ENCODE peak calls at places on chromosomes 4 and X, in four cellular contexts. One of them, this sample, is unnamed.

GRCh38 chr4:157204634-157205244 is 15.8 kb upstream of the GRIA2 start:
- DNase-seq in prostate gland: no peak
- DNase-seq in stomach: no peak
- DNase-seq in lower leg skin: peak; percentile 60
- DNase-seq in this sample: no peak

GRCh38 chr4:178781779-178782178 is 1339.5 kb upstream of the AGA start:
- DNase-seq in prostate gland: no peak
- DNase-seq in stomach: no peak
- DNase-seq in lower leg skin: no peak
- DNase-seq in this sample: no peak

GRCh38 chr4:113872426-113873260 is 106.8 kb downstream of the ARSJ start:
- DNase-seq in prostate gland: no peak
- DNase-seq in stomach: no peak
- DNase-seq in lower leg skin: no peak
- DNase-seq in this sample: no peak

GRCh38 chrX:8783100-8784098 is 17.8 kb downstream of the FAM9A start:
- DNase-seq in prostate gland: no peak
- DNase-seq in stomach: no peak
- DNase-seq in lower leg skin: no peak
- DNase-seq in this sample: no peak

GRCh38 chrX:150365051-150365952 is 2.2 kb downstream of the MAMLD1 start:
- DNase-seq in prostate gland: peak; percentile 28
- DNase-seq in stomach: peak; percentile 64
- DNase-seq in lower leg skin: peak; percentile 92
- DNase-seq in this sample: no peak

GRCh38 chr4:18930487-18930886 is 908.9 kb upstream of the LCORL start:
- DNase-seq in prostate gland: no peak
- DNase-seq in stomach: no peak
- DNase-seq in lower leg skin: no peak
- DNase-seq in this sample: no peak

GRCh38 chr4:138199568-138200235 is 42.4 kb downstream of the SLC7A11 start:
- DNase-seq in prostate gland: peak; percentile 7
- DNase-seq in stomach: peak; percentile 41
- DNase-seq in lower leg skin: no peak
- DNase-seq in this sample: peak; percentile 64

GRCh38 chr4:143585548-143585947 is 72.0 kb downstream of the SMARCA5 start:
- DNase-seq in prostate gland: no peak
- DNase-seq in stomach: no peak
- DNase-seq in lower leg skin: no peak
- DNase-seq in this sample: no peak

GRCh38 chr4:16505726-16506125 is 279.5 kb upstream of the TAPT1 start:
- DNase-seq in prostate gland: no peak
- DNase-seq in stomach: no peak
- DNase-seq in lower leg skin: no peak
- DNase-seq in this sample: no peak

GRCh38 chr4:38529189-38530115 is 134.5 kb upstream of the KLF3 start:
- DNase-seq in prostate gland: no peak
- DNase-seq in stomach: peak; percentile 81
- DNase-seq in lower leg skin: no peak
- DNase-seq in this sample: peak; percentile 63

GRCh38 chr4:101393256-101393655 is 45.9 kb upstream of the PPP3CA start:
- DNase-seq in prostate gland: no peak
- DNase-seq in stomach: no peak
- DNase-seq in lower leg skin: no peak
- DNase-seq in this sample: no peak

GRCh38 chrX:41516995-41517660 is 70.0 kb downstream of the NYX start:
- DNase-seq in prostate gland: no peak
- DNase-seq in stomach: no peak
- DNase-seq in lower leg skin: no peak
- DNase-seq in this sample: no peak

GRCh38 chr4:89995006-89995405 is 100.4 kb downstream of the MMRN1 start:
- DNase-seq in prostate gland: no peak
- DNase-seq in stomach: no peak
- DNase-seq in lower leg skin: no peak
- DNase-seq in this sample: no peak

GRCh38 chrX:63560601-63561218 is 209.6 kb upstream of the SPIN4 start:
- DNase-seq in prostate gland: peak; percentile 63
- DNase-seq in stomach: peak; percentile 58
- DNase-seq in lower leg skin: peak; percentile 84
- DNase-seq in this sample: peak; percentile 59

GRCh38 chr4:123786955-123787354 is 390.4 kb downstream of the SPRY1 start:
- DNase-seq in prostate gland: no peak
- DNase-seq in stomach: peak; percentile 29
- DNase-seq in lower leg skin: peak; percentile 86
- DNase-seq in this sample: no peak

GRCh38 chrX:19684265-19684664 is 169.0 kb upstream of the MAP3K15 start:
- DNase-seq in prostate gland: no peak
- DNase-seq in stomach: no peak
- DNase-seq in lower leg skin: no peak
- DNase-seq in this sample: no peak

GRCh38 chr4:142475663-142476062 is 370.4 kb downstream of the INPP4B start:
- DNase-seq in prostate gland: no peak
- DNase-seq in stomach: no peak
- DNase-seq in lower leg skin: no peak
- DNase-seq in this sample: no peak

GRCh38 chr4:2247128-2248043 is 5.5 kb upstream of the HAUS3 start:
- DNase-seq in prostate gland: no peak
- DNase-seq in stomach: peak; percentile 25
- DNase-seq in lower leg skin: peak; percentile 82
- DNase-seq in this sample: no peak

GRCh38 chr4:3871181-3871852 is 105.1 kb downstream of the ADRA2C start:
- DNase-seq in prostate gland: no peak
- DNase-seq in stomach: no peak
- DNase-seq in lower leg skin: no peak
- DNase-seq in this sample: no peak

GRCh38 chr4:80540785-80541469 is 205.4 kb downstream of the CFAP299 start:
- DNase-seq in prostate gland: no peak
- DNase-seq in stomach: no peak
- DNase-seq in lower leg skin: no peak
- DNase-seq in this sample: no peak

GRCh38 chrX:107748490-107748889 is 27.1 kb downstream of the TSC22D3 start:
- DNase-seq in prostate gland: no peak
- DNase-seq in stomach: no peak
- DNase-seq in lower leg skin: no peak
- DNase-seq in this sample: no peak

GRCh38 chr4:8290701-8290970 is 21.1 kb downstream of the HTRA3 start:
- DNase-seq in prostate gland: no peak
- DNase-seq in stomach: no peak
- DNase-seq in lower leg skin: peak; percentile 59
- DNase-seq in this sample: no peak

GRCh38 chr4:121898150-121898549 is 27.9 kb upstream of the BBS7 start:
- DNase-seq in prostate gland: no peak
- DNase-seq in stomach: no peak
- DNase-seq in lower leg skin: no peak
- DNase-seq in this sample: no peak

GRCh38 chr4:88697588-88698329 is at the start of gene NAP1L5:
- DNase-seq in prostate gland: peak; percentile 34
- DNase-seq in stomach: peak; percentile 62
- DNase-seq in lower leg skin: peak; percentile 92
- DNase-seq in this sample: no peak

GRCh38 chrX:30935985-30936384 is 46.9 kb upstream of the TAB3 start:
- DNase-seq in prostate gland: no peak
- DNase-seq in stomach: peak; percentile 38
- DNase-seq in lower leg skin: no peak
- DNase-seq in this sample: peak; percentile 1

GRCh38 chrX:30880058-30880457 is 9.0 kb downstream of the TAB3 start:
- DNase-seq in prostate gland: no peak
- DNase-seq in stomach: no peak
- DNase-seq in lower leg skin: no peak
- DNase-seq in this sample: peak; percentile 59

GRCh38 chrX:41779058-41779564 is 55.1 kb downstream of the GPR82 start:
- DNase-seq in prostate gland: no peak
- DNase-seq in stomach: no peak
- DNase-seq in lower leg skin: no peak
- DNase-seq in this sample: no peak

GRCh38 chrX:67544871-67545771 is 1.3 kb downstream of the AR start:
- DNase-seq in prostate gland: peak; percentile 5
- DNase-seq in stomach: no peak
- DNase-seq in lower leg skin: no peak
- DNase-seq in this sample: no peak

GRCh38 chr4:38538517-38538916 is 125.5 kb upstream of the KLF3 start:
- DNase-seq in prostate gland: no peak
- DNase-seq in stomach: no peak
- DNase-seq in lower leg skin: no peak
- DNase-seq in this sample: no peak

GRCh38 chrX:71128166-71128833 is 9.9 kb downstream of the MED12 start:
- DNase-seq in prostate gland: no peak
- DNase-seq in stomach: no peak
- DNase-seq in lower leg skin: no peak
- DNase-seq in this sample: no peak

GRCh38 chr4:153529646-153530045 is 63.5 kb downstream of the TMEM131L start:
- DNase-seq in prostate gland: no peak
- DNase-seq in stomach: no peak
- DNase-seq in lower leg skin: no peak
- DNase-seq in this sample: no peak

GRCh38 chr4:7852568-7853185 is 87.0 kb downstream of the AFAP1 start:
- DNase-seq in prostate gland: no peak
- DNase-seq in stomach: no peak
- DNase-seq in lower leg skin: no peak
- DNase-seq in this sample: no peak

GRCh38 chr4:56981795-56982201 is 3.1 kb downstream of the POLR2B start:
- DNase-seq in prostate gland: no peak
- DNase-seq in stomach: no peak
- DNase-seq in lower leg skin: no peak
- DNase-seq in this sample: no peak

GRCh38 chr4:111475001-111475400 is 670.3 kb upstream of the FAM241A start:
- DNase-seq in prostate gland: no peak
- DNase-seq in stomach: no peak
- DNase-seq in lower leg skin: no peak
- DNase-seq in this sample: peak; percentile 0
- TF ChIP-seq CTCF in prostate gland: no peak
- TF ChIP-seq CTCF in stomach: no peak
- TF ChIP-seq CTCF in lower leg skin: no peak
- TF ChIP-seq CTCF in this sample: peak; percentile 47

DNA sequence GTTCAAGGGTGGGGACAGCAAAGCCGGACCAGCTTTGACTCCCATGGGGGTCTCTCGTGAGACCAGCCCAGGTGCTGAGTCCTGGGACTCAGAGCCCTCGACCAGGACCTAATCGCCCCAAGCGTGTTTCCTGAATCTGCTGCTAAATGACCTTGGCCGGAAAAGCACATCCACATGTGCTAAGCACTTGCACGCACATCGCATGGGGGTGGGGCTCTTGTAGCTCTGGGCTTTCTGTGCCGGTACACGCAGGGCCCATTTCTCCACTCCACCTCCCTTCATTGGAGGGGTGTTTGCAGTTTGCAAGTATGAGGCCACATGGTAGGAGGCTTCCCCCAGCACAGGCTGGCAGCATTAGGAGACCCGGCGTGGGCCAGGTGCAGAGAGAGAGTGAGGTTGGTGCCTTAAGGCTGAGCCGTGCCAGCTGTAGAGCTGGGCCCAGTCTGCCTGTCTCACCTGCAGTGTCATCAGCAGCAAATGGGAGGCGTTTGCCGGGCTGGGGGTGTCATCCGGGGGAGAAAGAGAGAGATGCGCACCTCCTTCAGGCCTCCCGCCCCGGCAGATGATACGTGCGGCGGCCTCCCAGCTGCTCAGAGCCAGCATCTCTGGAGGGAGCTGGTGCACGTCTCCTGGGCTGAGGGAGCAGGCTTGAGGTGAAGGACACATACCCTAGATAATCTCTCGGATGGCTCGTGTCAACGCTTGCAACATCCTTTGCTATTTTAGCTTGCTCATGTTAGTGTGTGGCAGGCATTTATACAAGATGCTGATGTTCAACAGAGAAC is 45.2 kb upstream of the CLCN4 start:
- DNase-seq in prostate gland: no peak
- DNase-seq in stomach: no peak
- DNase-seq in lower leg skin: no peak
- DNase-seq in this sample: no peak
- H3K4me3 ChIP-seq in prostate gland: no peak overlapping the region
- H3K4me3 ChIP-seq in stomach: no peak overlapping the region
- H3K4me3 ChIP-seq in lower leg skin: no peak overlapping the region
- H3K4me3 ChIP-seq in this sample: no peak overlapping the region

DNA sequence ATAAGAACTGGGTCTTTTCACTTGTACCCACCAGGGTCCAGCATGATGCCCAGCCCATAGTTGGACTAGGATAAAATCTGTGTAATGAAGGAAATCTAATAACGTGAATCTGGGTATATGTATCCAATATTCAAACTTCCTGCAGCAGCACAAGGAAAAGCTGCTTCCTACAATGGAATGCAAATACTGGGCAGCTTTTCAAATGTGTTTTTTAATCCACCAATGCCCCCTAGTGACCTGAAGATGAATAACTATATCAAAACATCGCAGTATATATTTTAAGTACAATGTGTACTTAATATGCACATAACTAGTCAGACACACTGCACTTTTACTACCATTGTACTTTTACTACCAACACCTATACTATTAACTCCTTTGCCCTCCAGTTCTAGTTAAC is 5.3 kb downstream of the APOO start:
- DNase-seq in prostate gland: peak; percentile 22
- DNase-seq in stomach: no peak
- DNase-seq in lower leg skin: no peak
- DNase-seq in this sample: peak; percentile 45
- TF ChIP-seq CTCF in prostate gland: no peak
- TF ChIP-seq CTCF in stomach: peak; percentile 44
- TF ChIP-seq CTCF in lower leg skin: no peak
- TF ChIP-seq CTCF in this sample: peak; percentile 43

DNA sequence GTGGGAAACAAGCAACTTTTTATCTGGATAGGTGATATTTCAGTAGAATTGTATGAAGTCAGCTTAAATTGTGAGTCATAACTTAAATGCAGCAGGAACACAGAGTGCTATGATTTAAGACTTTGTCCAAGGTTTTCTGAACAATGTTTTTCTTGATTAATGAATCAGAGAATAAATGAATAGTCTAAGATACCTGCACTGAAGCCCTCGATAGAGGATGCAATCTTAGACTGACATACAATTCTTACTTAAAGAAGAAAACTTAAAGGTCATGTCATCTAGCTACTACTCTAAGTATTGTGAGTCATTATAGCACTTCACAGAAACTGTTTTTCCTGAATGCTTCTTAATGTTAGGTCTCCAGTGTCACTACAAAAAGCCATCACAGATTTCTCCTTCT is 8.1 kb downstream of the ARHGEF38 start:
- DNase-seq in prostate gland: no peak
- DNase-seq in stomach: no peak
- DNase-seq in lower leg skin: no peak
- DNase-seq in this sample: no peak
- H3K4me3 ChIP-seq in prostate gland: no peak overlapping the region
- H3K4me3 ChIP-seq in stomach: no peak overlapping the region
- H3K4me3 ChIP-seq in lower leg skin: no peak overlapping the region
- H3K4me3 ChIP-seq in this sample: no peak overlapping the region

GRCh38 chr4:77120888-77121508 is 36.0 kb upstream of the CCNG2 start:
- DNase-seq in prostate gland: no peak
- DNase-seq in stomach: no peak
- DNase-seq in lower leg skin: no peak
- DNase-seq in this sample: no peak
- TF ChIP-seq CTCF in prostate gland: no peak
- TF ChIP-seq CTCF in stomach: no peak
- TF ChIP-seq CTCF in lower leg skin: no peak
- TF ChIP-seq CTCF in this sample: no peak

This sample was measured in LNCaP clone FGC.